ENCODE peak calls at places on chromosomes 4 and X, in four cellular contexts. One of them, this sample, is unnamed.

GRCh38 chr4:168592676-168593075 is 95.8 kb downstream of the PALLD start:
- DNase-seq in HepG2: no peak
- DNase-seq in SK-N-MC: no peak
- DNase-seq in SK-N-SH: no peak
- DNase-seq in this sample: no peak

GRCh38 chr4:106323119-106323518 is 6.8 kb downstream of the AIMP1 start:
- DNase-seq in HepG2: no peak
- DNase-seq in SK-N-MC: no peak
- DNase-seq in SK-N-SH: no peak
- DNase-seq in this sample: no peak

GRCh38 chr4:159368320-159368719 is 265.4 kb downstream of the RAPGEF2 start:
- DNase-seq in HepG2: no peak
- DNase-seq in SK-N-MC: no peak
- DNase-seq in SK-N-SH: no peak
- DNase-seq in this sample: no peak

GRCh38 chrX:108025954-108026616 is 18.8 kb upstream of the VSIG1 start:
- DNase-seq in HepG2: no peak
- DNase-seq in SK-N-MC: no peak
- DNase-seq in SK-N-SH: no peak
- DNase-seq in this sample: no peak

GRCh38 chr4:6461301-6462165 is 10.9 kb downstream of the PPP2R2C start:
- DNase-seq in HepG2: no peak
- DNase-seq in SK-N-MC: no peak
- DNase-seq in SK-N-SH: no peak
- DNase-seq in this sample: peak; percentile 31

GRCh38 chr4:38832624-38833528 is 23.7 kb downstream of the TLR6 start:
- DNase-seq in HepG2: no peak
- DNase-seq in SK-N-MC: no peak
- DNase-seq in SK-N-SH: no peak
- DNase-seq in this sample: no peak

GRCh38 chrX:14660970-14661369 is 131.6 kb downstream of the GLRA2 start:
- DNase-seq in HepG2: peak; percentile 21
- DNase-seq in SK-N-MC: no peak
- DNase-seq in SK-N-SH: no peak
- DNase-seq in this sample: no peak

GRCh38 chrX:8274166-8274565 is 103.1 kb upstream of the VCX2 start:
- DNase-seq in HepG2: no peak
- DNase-seq in SK-N-MC: no peak
- DNase-seq in SK-N-SH: no peak
- DNase-seq in this sample: no peak

GRCh38 chrX:104659037-104659744 is 93.2 kb downstream of the IL1RAPL2 start:
- DNase-seq in HepG2: no peak
- DNase-seq in SK-N-MC: no peak
- DNase-seq in SK-N-SH: no peak
- DNase-seq in this sample: no peak

GRCh38 chr4:74983229-74983628 is 50.3 kb downstream of the PARM1 start:
- DNase-seq in HepG2: no peak
- DNase-seq in SK-N-MC: no peak
- DNase-seq in SK-N-SH: no peak
- DNase-seq in this sample: no peak

GRCh38 chr4:26131711-26132110 is 189.1 kb upstream of the RBPJ start:
- DNase-seq in HepG2: no peak
- DNase-seq in SK-N-MC: no peak
- DNase-seq in SK-N-SH: no peak
- DNase-seq in this sample: no peak

GRCh38 chr4:2793578-2793919 is 664 bp downstream of the SH3BP2 start:
- DNase-seq in HepG2: no peak
- DNase-seq in SK-N-MC: no peak
- DNase-seq in SK-N-SH: peak; percentile 37
- DNase-seq in this sample: no peak

GRCh38 chr4:144507309-144508101 is 138.5 kb upstream of the HHIP start:
- DNase-seq in HepG2: no peak
- DNase-seq in SK-N-MC: no peak
- DNase-seq in SK-N-SH: no peak
- DNase-seq in this sample: no peak

GRCh38 chrX:22594771-22595170 is 322.1 kb downstream of the CBLL2 start:
- DNase-seq in HepG2: no peak
- DNase-seq in SK-N-MC: no peak
- DNase-seq in SK-N-SH: no peak
- DNase-seq in this sample: no peak
- H3K4me3 ChIP-seq in HepG2: no peak overlapping the region
- H3K4me3 ChIP-seq in SK-N-MC: no peak overlapping the region
- H3K4me3 ChIP-seq in SK-N-SH: no peak overlapping the region
- H3K4me3 ChIP-seq in this sample: no peak overlapping the region

GRCh38 chrX:154822029-154822428 is 12.4 kb downstream of the SMIM9 start:
- DNase-seq in HepG2: no peak
- DNase-seq in SK-N-MC: no peak
- DNase-seq in SK-N-SH: no peak
- DNase-seq in this sample: no peak

GRCh38 chrX:154818916-154819770 is 13.9 kb upstream of the MPP1 start:
- DNase-seq in HepG2: no peak
- DNase-seq in SK-N-MC: no peak
- DNase-seq in SK-N-SH: no peak
- DNase-seq in this sample: no peak

GRCh38 chrX:154815274-154815818 is 10.1 kb upstream of the MPP1 start:
- DNase-seq in HepG2: no peak
- DNase-seq in SK-N-MC: no peak
- DNase-seq in SK-N-SH: no peak
- DNase-seq in this sample: no peak

GRCh38 chrX:154821523-154821922 is 12.9 kb downstream of the SMIM9 start:
- DNase-seq in HepG2: no peak
- DNase-seq in SK-N-MC: no peak
- DNase-seq in SK-N-SH: no peak
- DNase-seq in this sample: no peak

DNA sequence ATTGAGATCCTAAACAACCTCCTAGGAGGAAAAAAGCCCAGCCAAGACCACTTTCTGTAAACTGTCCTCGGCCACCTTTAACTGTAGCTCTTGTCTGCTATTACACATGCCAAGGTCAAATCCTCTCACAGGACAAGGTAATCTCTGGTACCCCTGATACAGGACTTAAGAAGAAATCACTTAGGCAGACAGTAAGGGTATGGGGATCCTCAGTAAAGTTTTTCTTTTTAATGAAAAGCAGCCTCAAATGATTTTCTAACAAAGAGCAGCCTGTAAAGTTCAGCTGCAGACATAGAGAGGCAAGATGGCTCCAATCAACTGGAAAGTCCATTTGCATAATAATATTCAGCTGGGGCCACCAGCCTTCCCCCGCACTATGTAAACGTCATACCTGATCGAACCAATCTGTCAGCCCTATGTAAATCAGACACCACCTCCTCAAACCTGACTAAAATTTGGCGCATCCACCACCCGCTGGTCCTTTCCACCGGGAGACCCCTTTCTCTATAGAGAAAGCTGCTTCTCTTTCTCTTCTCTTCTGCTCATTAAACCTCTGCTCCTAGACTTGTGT is 14.6 kb upstream of the MPP1 start:
- DNase-seq in HepG2: no peak
- DNase-seq in SK-N-MC: no peak
- DNase-seq in SK-N-SH: no peak
- DNase-seq in this sample: no peak
- H3K27ac ChIP-seq in HepG2: no peak overlapping the region
- H3K27ac ChIP-seq in SK-N-MC: no peak overlapping the region
- H3K27ac ChIP-seq in SK-N-SH: no peak overlapping the region
- H3K27ac ChIP-seq in this sample: no peak overlapping the region

DNA sequence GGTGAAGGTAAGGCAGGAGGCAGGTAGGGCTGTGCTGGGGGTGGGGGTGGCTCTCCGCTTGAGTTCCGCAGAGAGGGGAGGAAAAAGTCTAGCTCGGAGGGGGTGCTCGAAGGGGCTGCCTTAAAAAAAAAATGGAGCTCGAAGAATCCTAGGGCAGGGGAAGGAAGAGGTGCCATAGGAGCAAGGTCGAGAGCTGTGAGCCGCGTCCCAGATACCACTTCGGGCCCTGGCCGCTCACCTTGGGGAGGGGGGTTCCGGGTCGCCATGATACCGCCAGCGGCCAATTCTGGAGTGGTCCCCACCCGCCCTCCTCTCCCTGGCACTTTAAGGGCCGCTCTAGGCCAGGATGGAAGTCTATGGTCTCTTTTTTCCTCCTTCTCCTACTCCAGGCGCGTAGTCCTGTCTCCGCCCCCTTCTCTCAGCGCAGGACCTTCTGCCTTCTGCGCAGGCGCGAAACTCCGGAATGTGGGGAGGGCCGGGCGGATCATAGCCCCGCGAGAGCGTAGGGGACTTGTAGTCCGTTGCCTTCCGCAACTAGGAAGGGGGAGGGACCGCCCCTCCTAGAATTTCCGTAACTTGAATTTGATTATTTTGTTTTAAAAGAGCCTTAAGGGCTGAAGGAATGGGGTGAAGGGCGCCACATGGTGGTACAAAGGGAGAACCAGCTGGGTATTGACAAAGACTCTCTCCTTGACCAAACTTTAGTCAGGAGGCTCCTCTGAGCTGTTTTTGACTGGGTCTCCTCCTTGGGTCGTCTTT is at the start of gene FUNDC1:
- DNase-seq in HepG2: peak; percentile 90
- DNase-seq in SK-N-MC: peak; percentile 93
- DNase-seq in SK-N-SH: peak; percentile 89
- DNase-seq in this sample: peak; percentile 90
- TF ChIP-seq POLR2AphosphoS5 in HepG2: peak; percentile 52
- TF ChIP-seq POLR2AphosphoS5 in SK-N-MC: no peak
- TF ChIP-seq POLR2AphosphoS5 in SK-N-SH: peak; percentile 70
- TF ChIP-seq POLR2AphosphoS5 in this sample: peak; percentile 70

GRCh38 chr4:112910109-112910736 is 139.2 kb upstream of the ANK2 start:
- DNase-seq in HepG2: no peak
- DNase-seq in SK-N-MC: no peak
- DNase-seq in SK-N-SH: peak; percentile 33
- DNase-seq in this sample: no peak
- H3K4me3 ChIP-seq in HepG2: no peak overlapping the region
- H3K4me3 ChIP-seq in SK-N-MC: peak overlapping the region; percentile 79
- H3K4me3 ChIP-seq in SK-N-SH: peak overlapping the region; percentile 44
- H3K4me3 ChIP-seq in this sample: peak overlapping the region; percentile 48

DNA sequence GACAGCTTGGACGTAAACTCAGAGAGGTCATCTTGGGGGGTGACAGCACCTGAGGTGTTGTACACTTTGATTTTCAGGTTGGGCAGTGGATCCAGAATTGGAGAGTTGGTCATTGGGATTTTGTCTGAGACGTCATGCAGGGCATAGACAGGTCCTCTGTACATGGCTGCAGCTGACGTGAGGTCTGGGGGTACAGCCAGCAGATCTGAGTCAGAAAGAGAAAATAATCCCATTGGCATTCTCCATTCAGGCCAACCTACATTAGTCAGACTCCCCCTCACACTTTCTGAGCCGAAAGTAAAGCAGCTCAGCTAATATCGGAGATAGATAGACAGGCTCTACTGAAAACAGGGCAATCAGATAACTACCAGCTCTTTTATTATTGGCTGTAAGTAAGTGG is 329.7 kb downstream of the UNC5C start:
- DNase-seq in HepG2: no peak
- DNase-seq in SK-N-MC: no peak
- DNase-seq in SK-N-SH: no peak
- DNase-seq in this sample: no peak
- H3K27ac ChIP-seq in HepG2: no peak overlapping the region
- H3K27ac ChIP-seq in SK-N-MC: no peak overlapping the region
- H3K27ac ChIP-seq in SK-N-SH: no peak overlapping the region
- H3K27ac ChIP-seq in this sample: no peak overlapping the region

DNA sequence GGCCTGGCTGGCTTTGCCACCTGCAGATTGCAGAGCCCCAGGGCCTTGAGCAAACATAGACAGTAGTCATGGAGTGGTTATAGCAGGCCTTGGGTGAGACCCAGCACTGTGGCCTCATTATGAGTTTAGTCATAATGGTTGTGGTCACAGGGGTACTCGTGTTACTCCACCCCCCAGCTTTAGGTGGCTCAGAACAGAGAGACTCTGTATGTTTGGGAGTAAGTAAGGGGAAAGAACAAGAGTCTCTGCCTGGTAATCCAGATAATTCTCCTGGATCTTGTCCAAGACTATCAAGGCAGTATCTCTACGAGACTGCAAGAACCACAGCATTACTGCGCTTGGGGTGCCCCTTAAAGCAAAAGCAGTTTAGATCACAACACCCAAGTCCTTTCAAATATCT is 62.3 kb upstream of the SCRG1 start:
- DNase-seq in HepG2: no peak
- DNase-seq in SK-N-MC: no peak
- DNase-seq in SK-N-SH: no peak
- DNase-seq in this sample: no peak
- TF ChIP-seq POLR2AphosphoS5 in HepG2: no peak
- TF ChIP-seq POLR2AphosphoS5 in SK-N-MC: no peak
- TF ChIP-seq POLR2AphosphoS5 in SK-N-SH: no peak
- TF ChIP-seq POLR2AphosphoS5 in this sample: no peak

GRCh38 chrX:154914052-154914451 is 27.9 kb downstream of the F8A1 start:
- DNase-seq in HepG2: no peak
- DNase-seq in SK-N-MC: no peak
- DNase-seq in SK-N-SH: no peak
- DNase-seq in this sample: no peak

GRCh38 chrX:154918060-154918483 is 31.9 kb downstream of the F8A1 start:
- DNase-seq in HepG2: peak; percentile 48
- DNase-seq in SK-N-MC: peak; percentile 55
- DNase-seq in SK-N-SH: peak; percentile 65
- DNase-seq in this sample: peak; percentile 51
- H3K4me3 ChIP-seq in HepG2: no peak overlapping the region
- H3K4me3 ChIP-seq in SK-N-MC: no peak overlapping the region
- H3K4me3 ChIP-seq in SK-N-SH: peak overlapping the region; percentile 22
- H3K4me3 ChIP-seq in this sample: peak overlapping the region; percentile 34

GRCh38 chrX:70166601-70167590 is 10.4 kb upstream of the DGAT2L6 start:
- DNase-seq in HepG2: peak; percentile 9
- DNase-seq in SK-N-MC: no peak
- DNase-seq in SK-N-SH: no peak
- DNase-seq in this sample: no peak

GRCh38 chrX:70168238-70169188 is 8.8 kb upstream of the DGAT2L6 start:
- DNase-seq in HepG2: peak; percentile 25
- DNase-seq in SK-N-MC: no peak
- DNase-seq in SK-N-SH: no peak
- DNase-seq in this sample: no peak

GRCh38 chrX:70172226-70172625 is 5.1 kb upstream of the DGAT2L6 start:
- DNase-seq in HepG2: no peak
- DNase-seq in SK-N-MC: no peak
- DNase-seq in SK-N-SH: no peak
- DNase-seq in this sample: no peak

GRCh38 chrX:70171636-70172035 is 5.6 kb upstream of the DGAT2L6 start:
- DNase-seq in HepG2: no peak
- DNase-seq in SK-N-MC: no peak
- DNase-seq in SK-N-SH: no peak
- DNase-seq in this sample: no peak

DNA sequence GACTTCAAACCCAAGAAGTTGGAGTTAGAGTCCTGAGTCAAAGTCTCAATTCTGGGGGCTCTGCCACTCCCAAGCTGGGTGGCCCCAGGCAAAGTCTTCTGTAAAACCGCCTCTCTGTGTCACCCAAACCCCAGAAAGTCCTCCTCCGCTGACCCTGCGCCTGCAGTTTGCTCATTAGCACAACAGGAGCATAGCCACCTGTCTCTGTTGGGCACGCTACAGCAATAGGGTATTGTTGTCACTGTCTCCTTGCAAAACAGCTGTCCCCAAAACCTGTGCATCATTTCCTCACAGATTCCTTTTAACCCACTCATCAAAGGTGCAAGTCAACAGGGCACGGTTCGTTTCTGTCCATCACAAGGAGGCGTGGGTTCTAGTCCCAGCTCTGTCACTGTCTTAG is 8.0 kb upstream of the DGAT2L6 start:
- DNase-seq in HepG2: no peak
- DNase-seq in SK-N-MC: no peak
- DNase-seq in SK-N-SH: no peak
- DNase-seq in this sample: no peak
- H3K27ac ChIP-seq in HepG2: no peak overlapping the region
- H3K27ac ChIP-seq in SK-N-MC: no peak overlapping the region
- H3K27ac ChIP-seq in SK-N-SH: no peak overlapping the region
- H3K27ac ChIP-seq in this sample: no peak overlapping the region

This sample was measured in breast epithelium.